ENCODE peak calls at places on chromosome 22, in four cellular contexts. I, G, A and P are unnamed samples.
A peak's percentile ranks its signal among the peaks of the same experiment; 100 is the strongest.

GRCh38 chr22:32847067-32847491 is 45.6 kb downstream of the TIMP3 start:
- DNase-seq in A (no peak), G (no peak), I (no peak), P (no peak)

GRCh38 chr22:40721266-40721665 is 42.0 kb downstream of the MCHR1 start:
- DNase-seq in A (no peak), G (no peak), I (peak; percentile 40), P (peak; percentile 50)

GRCh38 chr22:45804986-45805325 is 133.3 kb downstream of the ATXN10 start:
- DNase-seq in I (peak; percentile 4), G (no peak), A (no peak), P (no peak)

GRCh38 chr22:43238526-43239006 is 51.6 kb upstream of the TTLL12 start:
- DNase-seq in G (no peak), A (no peak), I (no peak), P (no peak)

GRCh38 chr22:47899894-47900293 is 1137.4 kb downstream of the TBC1D22A start:
- DNase-seq in I (no peak), G (no peak), A (no peak), P (no peak)

GRCh38 chr22:38214248-38215056 is 12.7 kb downstream of the MAFF start:
- DNase-seq in G (no peak), A (peak; percentile 94), I (no peak), P (peak; percentile 85)

GRCh38 chr22:29208879-29209623 is 3.4 kb downstream of the EMID1 start:
- DNase-seq in I (no peak), A (no peak), G (peak; percentile 25), P (peak; percentile 66)

GRCh38 chr22:45159652-45160462 is 3.9 kb upstream of the NUP50 start:
- DNase-seq in A (no peak), I (peak; percentile 88), G (no peak), P (no peak)

GRCh38 chr22:37410174-37411055 is 16.9 kb downstream of the ELFN2 start:
- DNase-seq in A (no peak), G (no peak), I (no peak), P (no peak)

GRCh38 chr22:41237707-41238569 is 2.8 kb downstream of the CHADL start:
- DNase-seq in G (peak; percentile 21), A (peak; percentile 22), I (no peak), P (peak; percentile 61)

GRCh38 chr22:27183474-27183873 is 526.1 kb downstream of the MIAT start:
- DNase-seq in A (no peak), I (no peak), G (no peak), P (no peak)

GRCh38 chr22:24175160-24175808 is 6.0 kb upstream of the SUSD2 start:
- DNase-seq in I (peak; percentile 59), G (no peak), A (peak; percentile 70), P (peak; percentile 91)
- TF ChIP-seq CTCF in I (peak; percentile 91), G (peak; percentile 72), A (peak; percentile 83), P (peak; percentile 80)

DNA sequence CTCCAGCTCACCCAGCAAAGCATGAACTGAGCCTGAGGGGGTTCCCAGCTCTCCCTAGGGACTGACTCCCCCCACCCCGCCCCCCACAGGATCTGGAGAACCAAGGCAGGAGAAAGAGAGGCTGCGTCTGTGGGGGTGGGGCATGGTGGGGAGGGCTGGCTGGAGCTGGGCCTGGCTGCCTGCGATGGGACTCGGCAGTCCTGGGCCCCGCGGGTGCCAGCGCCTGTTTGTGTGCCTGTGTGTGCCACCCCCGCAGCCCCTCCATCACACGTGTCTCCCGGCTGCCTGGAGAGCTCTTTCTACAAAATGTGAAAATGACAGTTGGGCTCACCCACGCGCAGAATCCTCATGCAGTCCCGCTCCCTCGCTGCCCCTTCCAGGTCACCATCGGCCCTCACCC is 46.8 kb downstream of the CACNA1I start:
- DNase-seq in I (no peak), G (no peak), A (no peak), P (peak; percentile 48)
- TF ChIP-seq USF2 in I (no peak), G (no peak), A (no peak), P (no peak)

GRCh38 chr22:26079009-26079408 is 90.3 kb upstream of the SEZ6L start:
- DNase-seq in G (no peak), A (no peak), I (no peak), P (no peak)

GRCh38 chr22:26072611-26073010 is 96.7 kb upstream of the SEZ6L start:
- DNase-seq in I (no peak), G (no peak), A (no peak), P (no peak)

DNA sequence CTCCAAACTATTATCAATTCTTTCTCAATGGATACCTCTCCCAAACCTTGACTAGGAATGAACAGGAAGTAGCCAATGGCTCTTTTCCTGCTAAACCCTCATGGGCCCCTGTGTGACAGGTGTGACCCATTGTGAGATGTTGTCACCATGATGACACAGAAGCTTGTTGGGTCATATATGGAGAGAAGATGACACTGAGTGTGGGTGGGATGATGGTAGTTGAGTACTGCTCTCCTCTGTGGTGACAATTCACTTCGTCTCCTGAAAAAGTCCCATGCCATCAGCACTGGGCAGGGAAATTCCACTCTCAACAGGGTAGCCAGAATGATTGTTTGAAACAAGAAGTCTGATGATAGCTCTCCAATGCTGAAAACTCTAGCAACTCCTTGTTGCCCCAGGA is 94.0 kb upstream of the SEZ6L start:
- DNase-seq in G (no peak), A (no peak), I (no peak), P (no peak)
- TF ChIP-seq FOXM1 in G (no peak), A (no peak), I (no peak), P (no peak)

DNA sequence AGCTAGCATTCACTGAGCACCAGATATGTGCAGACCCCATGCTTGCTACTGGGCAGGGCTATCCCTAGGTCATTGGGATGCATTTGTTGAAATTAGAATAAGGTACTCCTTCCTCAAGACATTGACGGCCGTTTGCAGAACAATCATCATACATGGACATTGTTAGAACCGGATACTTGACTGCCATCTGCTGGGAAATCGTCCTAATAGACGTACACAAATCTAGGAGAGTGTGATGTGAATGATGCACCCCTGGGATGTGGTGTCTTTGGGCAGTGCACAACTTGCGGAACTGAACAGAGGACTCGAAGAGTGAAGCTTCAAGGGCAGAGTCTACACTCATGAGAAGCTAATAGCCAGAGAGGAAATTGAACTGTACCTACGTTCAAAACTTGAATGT is 35.9 kb downstream of the MYO18B start:
- DNase-seq in G (peak; percentile 11), I (peak; percentile 41), A (no peak), P (peak; percentile 74)
- TF ChIP-seq CTCF in G (peak; percentile 44), I (peak; percentile 64), A (no peak), P (peak; percentile 50)

GRCh38 chr22:50305658-50306566 is 1.5 kb downstream of the PLXNB2 start:
- DNase-seq in A (peak; percentile 35), G (peak; percentile 36), I (no peak), P (peak; percentile 77)
- TF ChIP-seq USF2 in A (no peak), G (no peak), I (no peak), P (no peak)

DNA sequence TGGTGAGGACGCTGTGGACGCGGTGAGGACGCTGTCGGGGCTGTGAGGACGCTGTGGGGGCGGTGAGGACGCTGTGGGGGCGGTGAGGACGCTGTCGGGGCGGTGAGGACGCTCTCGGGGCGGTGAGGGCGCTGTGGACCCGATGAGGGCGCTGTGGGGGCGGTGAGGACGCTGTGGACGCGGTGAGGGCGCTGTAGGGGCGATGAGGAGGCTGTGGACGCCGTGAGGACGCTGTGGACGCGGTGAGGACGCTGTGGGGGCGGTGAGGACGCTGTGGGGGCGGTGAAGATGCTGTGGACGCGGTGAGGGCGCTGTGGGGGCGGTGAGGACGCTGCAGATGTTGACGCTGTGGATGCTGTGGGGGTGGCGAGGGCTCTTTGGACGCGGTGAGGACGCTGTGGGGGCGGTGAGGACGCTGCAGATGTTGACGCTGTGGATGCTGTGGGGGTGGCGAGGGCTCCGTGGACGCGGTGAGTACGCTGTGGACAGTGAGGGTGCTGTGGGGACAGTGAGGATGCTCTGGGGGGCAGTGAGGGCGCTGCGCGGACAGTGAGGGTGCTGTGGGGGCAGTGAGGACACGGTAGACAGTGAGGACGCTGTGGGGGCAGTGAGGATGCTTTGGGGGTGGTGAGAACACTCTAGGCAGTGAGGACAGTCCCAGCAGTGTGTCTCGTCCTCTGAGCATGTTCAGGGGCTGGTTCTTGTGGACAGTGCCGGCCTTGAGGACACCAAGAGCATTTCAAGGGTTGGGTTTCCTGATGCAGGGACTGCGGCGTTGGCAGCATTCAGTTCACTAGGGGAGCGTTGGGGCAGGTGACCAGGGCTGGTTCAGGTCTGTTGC is 4.2 kb downstream of the GP1BB start:
- DNase-seq in I (no peak), G (no peak), A (no peak), P (no peak)
- TF ChIP-seq FOXM1 in I (no peak), G (no peak), A (no peak), P (no peak)

GRCh38 chr22:50715776-50716175 is 22.2 kb upstream of the ACR start:
- DNase-seq in G (no peak), I (no peak), A (no peak), P (no peak)

GRCh38 chr22:50718352-50718709 is 19.7 kb upstream of the ACR start:
- DNase-seq in I (no peak), G (no peak), A (no peak), P (no peak)

GRCh38 chr22:50716291-50717024 is 21.5 kb upstream of the ACR start:
- DNase-seq in I (no peak), A (no peak), G (no peak), P (no peak)

GRCh38 chr22:50719814-50720300 is 18.1 kb upstream of the ACR start:
- DNase-seq in G (no peak), A (no peak), I (no peak), P (no peak)

DNA sequence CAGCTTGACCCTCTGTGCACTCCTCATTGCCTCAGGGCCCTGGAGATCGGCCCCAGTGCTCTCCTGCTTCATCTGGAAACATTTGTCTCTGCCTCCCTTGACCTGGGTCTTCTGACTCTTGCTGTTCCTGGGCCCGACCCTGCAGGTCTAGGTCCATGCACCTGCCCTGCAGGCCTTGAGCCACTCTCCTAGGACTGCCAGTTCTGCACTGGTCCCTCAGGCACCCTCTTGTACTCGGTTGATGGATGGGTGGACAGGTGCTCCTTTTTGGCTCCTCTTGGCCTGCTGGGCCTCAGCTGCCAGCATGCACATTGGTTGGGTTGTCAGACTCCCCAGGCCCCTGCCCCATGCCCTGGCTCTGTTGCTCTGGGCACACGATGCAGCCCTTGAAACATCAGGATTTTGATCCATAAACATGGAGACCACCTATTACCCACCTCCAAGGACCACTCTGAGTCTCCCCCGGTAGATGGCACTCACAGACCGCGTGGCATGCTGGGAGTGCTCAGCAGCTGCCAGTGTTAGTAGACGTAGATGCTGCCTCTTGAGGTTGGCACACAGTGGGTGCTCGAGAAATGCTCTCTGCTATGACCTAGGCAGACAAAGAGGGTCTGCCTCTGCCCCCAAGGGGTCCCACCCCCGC is 20.2 kb upstream of the ACR start:
- DNase-seq in G (no peak), A (no peak), I (no peak), P (no peak)
- TF ChIP-seq CTCF in G (no peak), A (no peak), I (no peak), P (no peak)